ENCODE peak calls at places on chromosomes 11 and 22, in seven cellular contexts. K, J, S, W, A, D and H are unnamed samples.

GRCh38 chr22:31652129-31652528 is 9.9 kb downstream of the PISD start:
- DNase-seq in K (no peak), J (no peak), S (no peak), W (no peak), A (no peak), D (peak; percentile 70), H (no peak)

GRCh38 chr22:26797910-26798309 is 140.5 kb downstream of the MIAT start:
- DNase-seq in K (peak; percentile 60), J (no peak), S (no peak), W (no peak), A (no peak), D (no peak), H (peak; percentile 52)

GRCh38 chr22:22093743-22094142 is 111.2 kb upstream of the TOP3B start:
- DNase-seq in K (no peak), J (peak; percentile 25), S (no peak), W (no peak), A (no peak), D (no peak), H (no peak)

GRCh38 chr11:2810401-2811205 is 75.0 kb downstream of the CDKN1C start:
- DNase-seq in K (no peak), J (no peak), S (no peak), W (no peak), A (no peak), D (no peak), H (no peak)

GRCh38 chr11:2671748-2672147 is 28.0 kb downstream of the KCNQ1OT1 start:
- DNase-seq in K (no peak), J (no peak), S (no peak), W (no peak), A (no peak), D (no peak), H (no peak)

GRCh38 chr11:128777369-128778011 is 83.6 kb downstream of the FLI1 start:
- DNase-seq in K (peak; percentile 64), J (no peak), S (no peak), W (no peak), A (no peak), D (no peak), H (peak; percentile 62)

GRCh38 chr11:77119531-77119936 is 8.5 kb upstream of the MYO7A start:
- DNase-seq in K (no peak), J (no peak), S (no peak), W (no peak), A (no peak), D (no peak), H (no peak)

GRCh38 chr22:24063986-24064385 is 52.9 kb downstream of the CABIN1 start:
- DNase-seq in K (no peak), J (no peak), S (no peak), W (no peak), A (no peak), D (no peak), H (no peak)

GRCh38 chr11:87043894-87044293 is 6.2 kb downstream of the TMEM135 start:
- DNase-seq in K (no peak), J (no peak), S (no peak), W (no peak), A (no peak), D (no peak), H (no peak)
- H4K8ac ChIP-seq in K (no peak overlapping the region), J (no peak overlapping the region), S (no peak overlapping the region), W (no peak overlapping the region), A (no peak overlapping the region), D (no peak overlapping the region), H (no peak overlapping the region)

GRCh38 chr22:49726022-49726681 is 101.5 kb downstream of the BRD1 start:
- DNase-seq in K (no peak), J (no peak), S (no peak), W (no peak), A (no peak), D (no peak), H (no peak)
- H2AK5ac ChIP-seq in K (no peak overlapping the region), J (no peak overlapping the region), S (peak overlapping the region; percentile 5), W (no peak overlapping the region), A (no peak overlapping the region), D (no peak overlapping the region), H (no peak overlapping the region)

GRCh38 chr11:117171648-117172051 is 6.9 kb upstream of the SIDT2 start:
- DNase-seq in K (no peak), J (peak; percentile 54), S (no peak), W (no peak), A (peak; percentile 18), D (no peak), H (peak; percentile 45)

GRCh38 chr11:117169726-117170125 is 8.8 kb upstream of the SIDT2 start:
- DNase-seq in K (no peak), J (no peak), S (no peak), W (no peak), A (no peak), D (no peak), H (no peak)

GRCh38 chr11:117170210-117170609 is 8.3 kb upstream of the SIDT2 start:
- DNase-seq in K (no peak), J (peak; percentile 26), S (no peak), W (no peak), A (no peak), D (no peak), H (no peak)

GRCh38 chr11:117172678-117173421 is 5.7 kb upstream of the SIDT2 start:
- DNase-seq in K (no peak), J (no peak), S (no peak), W (no peak), A (peak; percentile 46), D (peak; percentile 91), H (no peak)

DNA sequence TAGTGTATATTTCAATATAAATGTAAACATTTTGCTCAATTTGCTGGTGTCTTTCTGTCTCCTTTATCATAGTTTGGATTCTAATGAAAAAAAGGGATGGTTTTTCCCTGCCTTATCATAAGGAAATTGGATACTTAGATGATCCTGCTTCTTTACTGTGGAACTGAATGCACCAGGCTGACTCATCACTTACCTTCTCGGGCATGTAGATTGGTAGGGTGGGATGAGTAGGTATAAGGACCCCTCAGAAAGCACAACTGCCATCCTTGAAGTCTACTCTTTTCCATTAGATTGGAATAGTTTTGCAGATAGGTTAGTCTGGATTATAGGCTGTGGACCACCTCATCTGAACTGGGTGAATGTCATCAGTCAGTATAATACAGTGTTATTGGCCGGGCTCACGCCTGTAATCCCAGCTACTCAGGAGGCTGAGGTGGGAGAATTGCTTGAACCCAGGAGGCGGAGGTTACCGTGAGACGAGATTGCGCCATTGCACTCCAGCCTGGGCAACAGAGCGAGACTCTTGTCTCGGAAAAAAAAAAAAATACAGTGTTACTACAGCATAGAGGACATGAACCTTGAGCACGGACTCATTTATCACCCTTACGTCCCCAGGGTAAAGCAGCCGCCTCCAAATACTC is 7.4 kb upstream of the SIDT2 start:
- DNase-seq in K (no peak), J (peak; percentile 47), S (no peak), W (no peak), A (no peak), D (peak; percentile 94), H (no peak)
- H4K8ac ChIP-seq in K (no peak overlapping the region), J (no peak overlapping the region), S (no peak overlapping the region), W (no peak overlapping the region), A (no peak overlapping the region), D (no peak overlapping the region), H (no peak overlapping the region)

GRCh38 chr22:37547249-37547741 is 13.0 kb upstream of the CDC42EP1 start:
- DNase-seq in K (no peak), J (no peak), S (no peak), W (no peak), A (peak; percentile 57), D (peak; percentile 16), H (no peak)

GRCh38 chr22:37546436-37547248 is 13.6 kb upstream of the CDC42EP1 start:
- DNase-seq in K (peak; percentile 85), J (peak; percentile 68), S (no peak), W (no peak), A (peak; percentile 99), D (peak; percentile 83), H (peak; percentile 92)

GRCh38 chr22:37542959-37543358 is 17.3 kb upstream of the CDC42EP1 start:
- DNase-seq in K (no peak), J (no peak), S (no peak), W (no peak), A (no peak), D (no peak), H (no peak)

GRCh38 chr22:37545703-37546435 is 14.4 kb upstream of the CDC42EP1 start:
- DNase-seq in K (peak; percentile 94), J (peak; percentile 90), S (peak; percentile 77), W (peak; percentile 77), A (peak; percentile 100), D (peak; percentile 58), H (peak; percentile 97)

GRCh38 chr22:37544955-37545702 is 15.2 kb upstream of the CDC42EP1 start:
- DNase-seq in K (peak; percentile 91), J (peak; percentile 58), S (no peak), W (peak; percentile 61), A (peak; percentile 84), D (peak; percentile 92), H (peak; percentile 96)
- H2AK5ac ChIP-seq in K (no peak overlapping the region), J (peak overlapping the region; percentile 96), S (peak overlapping the region; percentile 40), W (no peak overlapping the region), A (peak overlapping the region; percentile 86), D (peak overlapping the region; percentile 93), H (peak overlapping the region; percentile 85)

GRCh38 chr22:39087881-39088687 is 9.0 kb upstream of the APOBEC3H start:
- DNase-seq in K (peak; percentile 78), J (no peak), S (peak; percentile 44), W (no peak), A (peak; percentile 6), D (no peak), H (peak; percentile 54)

GRCh38 chr22:39087098-39087497 is 9.9 kb upstream of the APOBEC3H start:
- DNase-seq in K (no peak), J (no peak), S (no peak), W (no peak), A (no peak), D (no peak), H (no peak)

GRCh38 chr22:39090426-39091064 is 6.5 kb upstream of the APOBEC3H start:
- DNase-seq in K (no peak), J (no peak), S (no peak), W (no peak), A (no peak), D (no peak), H (no peak)

GRCh38 chr22:39089928-39090327 is 7.1 kb upstream of the APOBEC3H start:
- DNase-seq in K (no peak), J (no peak), S (no peak), W (no peak), A (no peak), D (no peak), H (no peak)

DNA sequence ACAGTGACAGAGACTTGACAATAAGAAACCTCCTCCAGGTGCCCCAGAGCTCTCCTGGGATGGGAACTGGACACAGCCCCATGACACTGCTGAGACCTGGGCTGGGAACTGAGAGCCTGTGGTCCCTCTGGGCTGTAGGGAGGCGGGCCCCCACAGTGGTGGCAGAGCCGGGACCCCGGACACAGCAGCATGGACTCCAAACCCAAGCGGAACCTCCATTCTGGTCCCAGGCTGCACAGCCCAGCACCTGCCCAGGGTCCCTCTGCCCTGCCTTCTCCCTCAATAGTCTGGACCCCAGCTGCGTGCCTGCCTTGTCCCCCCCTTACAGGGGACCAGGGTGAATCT is 8.4 kb upstream of the APOBEC3H start:
- DNase-seq in K (no peak), J (no peak), S (no peak), W (no peak), A (no peak), D (no peak), H (no peak)
- H4K8ac ChIP-seq in K (no peak overlapping the region), J (no peak overlapping the region), S (no peak overlapping the region), W (no peak overlapping the region), A (no peak overlapping the region), D (no peak overlapping the region), H (no peak overlapping the region)

GRCh38 chr11:34833602-34834001 is 82.6 kb downstream of the APIP start:
- DNase-seq in K (no peak), J (no peak), S (no peak), W (no peak), A (no peak), D (no peak), H (no peak)
- H2AK5ac ChIP-seq in K (no peak overlapping the region), J (no peak overlapping the region), S (no peak overlapping the region), W (no peak overlapping the region), A (no peak overlapping the region), D (no peak overlapping the region), H (no peak overlapping the region)